ENCODE peak calls at places on chromosomes 2 and 18, in six cellular contexts. A is HT1080; W is AG04449; T is Kasumi-1; L is T-helper 2 cell; R is activated CD8-positive, alpha-beta memory T cell treated with anti-CD3 and anti-CD28 coated beads, Interleukin-2, amount 50 U/mL, for 4 hours. B is an unnamed sample.
A peak's percentile ranks its signal among the peaks of the same experiment; 100 is the strongest.

GRCh38 chr2:31138037-31138962 is at the start of gene GALNT14:
- DNase-seq in L (no peak), T (peak; percentile 62), R (peak; percentile 19), A (peak; percentile 83), W (no peak), B (peak; percentile 45)

GRCh38 chr18:12911025-12911927 is 27.2 kb upstream of the PTPN2 start:
- DNase-seq in L (peak; percentile 49), W (no peak), A (no peak), R (peak; percentile 63), T (no peak), B (no peak)

GRCh38 chr2:126784636-126785035 is 114.1 kb upstream of the TEX51 start:
- DNase-seq in R (no peak), A (no peak), L (no peak), T (no peak), W (no peak), B (no peak)

GRCh38 chr2:239275037-239275685 is 125.7 kb downstream of the HDAC4 start:
- DNase-seq in A (peak; percentile 96), T (no peak), W (peak; percentile 95), L (peak; percentile 85), R (peak; percentile 74), B (peak; percentile 94)

GRCh38 chr2:200787351-200788128 is 24.2 kb upstream of the BZW1 start:
- DNase-seq in W (peak; percentile 86), R (no peak), T (no peak), L (no peak), A (peak; percentile 96), B (no peak)

GRCh38 chr2:173343921-173344320 is 10.8 kb upstream of the CDCA7 start:
- DNase-seq in R (no peak), A (no peak), W (no peak), T (no peak), L (no peak), B (no peak)

GRCh38 chr2:118430510-118431187 is 342.4 kb downstream of the INSIG2 start:
- DNase-seq in L (no peak), A (peak; percentile 56), R (no peak), W (no peak), T (no peak), B (no peak)

GRCh38 chr2:159202568-159203071 is 83.9 kb downstream of the WDSUB1 start:
- DNase-seq in W (peak; percentile 99), L (no peak), T (peak; percentile 14), R (no peak), A (peak; percentile 93), B (peak; percentile 88)

GRCh38 chr2:236168110-236169067 is at the start of gene GBX2:
- DNase-seq in W (no peak), R (no peak), L (no peak), T (no peak), A (peak; percentile 77), B (no peak)

GRCh38 chr18:44520981-44521672 is 159.6 kb upstream of the SETBP1 start:
- DNase-seq in T (no peak), W (no peak), R (no peak), L (no peak), A (peak; percentile 37), B (no peak)

GRCh38 chr2:3789246-3789645 is 85.9 kb downstream of the DCDC2C start:
- DNase-seq in T (no peak), A (peak; percentile 57), R (no peak), L (no peak), W (no peak), B (no peak)

GRCh38 chr2:33681333-33681732 is 82.2 kb upstream of the FAM98A start:
- DNase-seq in R (no peak), T (peak; percentile 65), W (no peak), L (no peak), A (peak; percentile 13), B (no peak)

GRCh38 chr2:104846955-104847820 is 6.7 kb upstream of the POU3F3 start:
- DNase-seq in W (no peak), L (no peak), T (no peak), A (no peak), R (no peak), B (no peak)

GRCh38 chr2:123359636-123360035 is 665.5 kb upstream of the CNTNAP5 start:
- DNase-seq in W (no peak), A (no peak), T (no peak), R (no peak), L (no peak), B (no peak)

GRCh38 chr2:239321596-239322413 is 79.0 kb downstream of the HDAC4 start:
- DNase-seq in W (no peak), T (no peak), L (peak; percentile 45), R (peak; percentile 65), A (no peak), B (no peak)

GRCh38 chr18:77208969-77209368 is 40.7 kb upstream of the GALR1 start:
- DNase-seq in L (peak; percentile 18), A (peak; percentile 73), R (no peak), T (peak; percentile 84), W (no peak), B (no peak)

GRCh38 chr2:8407332-8407731 is 274.5 kb upstream of the ID2 start:
- DNase-seq in T (no peak), L (no peak), R (no peak), A (no peak), W (no peak), B (no peak)

GRCh38 chr2:24929230-24929629 is 9.2 kb upstream of the ADCY3 start:
- DNase-seq in R (no peak), L (no peak), A (no peak), W (no peak), T (no peak), B (no peak)

GRCh38 chr2:164389411-164389810 is 231.9 kb downstream of the GRB14 start:
- DNase-seq in T (no peak), L (no peak), W (no peak), R (no peak), A (no peak), B (no peak)

GRCh38 chr2:218271865-218272530 is 1.7 kb downstream of the PNKD start:
- DNase-seq in L (no peak), W (no peak), A (no peak), R (no peak), T (no peak), B (no peak)

GRCh38 chr18:9049495-9049809 is 53.0 kb upstream of the NDUFV2 start:
- DNase-seq in A (no peak), L (no peak), T (no peak), W (no peak), R (no peak), B (no peak)

GRCh38 chr2:236017446-236017845 is 150.7 kb downstream of the GBX2 start:
- DNase-seq in T (no peak), L (no peak), A (no peak), W (no peak), R (no peak), B (no peak)

GRCh38 chr2:37832590-37833197 is 92.4 kb upstream of the RMDN2 start:
- DNase-seq in L (peak; percentile 56), R (peak; percentile 87), A (peak; percentile 84), T (peak; percentile 80), W (no peak), B (peak; percentile 65)

B was measured in AG09319.